ENCODE peak calls at places on chromosomes 2 and 18, in eight cellular contexts. P is NCI-H1417; M is KBM-7; D is stimulated activated CD4-positive, alpha-beta T cell treated with anti-CD3 and anti-CD28 coated beads, Interleukin-12 subunit alpha, Interleukin-12 subunit beta, amount 100 ng/mL, for 4 hours; R is NCI-H2029 treated with DMSO at 0.1 percent for 48 hours; V is fibroblast of the conjunctiva; U is NCI-H1105; F is EL. S is an unnamed sample.

GRCh38 chr2:102780467-102780866 is 18.6 kb downstream of the TMEM182 start:
- DNase-seq in P (no peak), U (no peak), D (no peak), F (no peak), R (no peak), V (no peak), M (no peak), S (no peak)

GRCh38 chr2:191959209-191959608 is 112.3 kb upstream of the CAVIN2 start:
- DNase-seq in R (peak), P (peak), M (no peak), D (no peak), V (no peak), F (no peak), U (peak), S (no peak)

GRCh38 chr2:22281033-22281432 is 1103.9 kb upstream of the KLHL29 start:
- DNase-seq in M (no peak), R (no peak), P (no peak), V (peak), F (peak), U (peak), D (no peak), S (no peak)

GRCh38 chr2:240156435-240157146 is 16.1 kb upstream of the OTOS start:
- DNase-seq in M (no peak), P (no peak), V (no peak), D (no peak), F (no peak), R (no peak), U (no peak), S (no peak)

GRCh38 chr2:2507471-2507997 is 176.5 kb upstream of the MYT1L start:
- DNase-seq in M (no peak), F (no peak), U (no peak), D (no peak), V (no peak), P (no peak), R (no peak), S (no peak)

GRCh38 chr2:55620123-55620779 is 2.8 kb upstream of the PPP4R3B start:
- DNase-seq in D (no peak), P (no peak), V (no peak), M (peak), F (peak), R (no peak), U (no peak), S (no peak)

GRCh38 chr18:6059551-6059950 is 164.2 kb upstream of the TMEM200C start:
- DNase-seq in D (no peak), M (no peak), F (no peak), R (no peak), U (no peak), P (peak), V (no peak), S (no peak)

GRCh38 chr18:26827581-26827980 is 37.9 kb downstream of the AQP4 start:
- DNase-seq in F (no peak), M (no peak), D (no peak), P (no peak), U (no peak), V (no peak), R (no peak), S (no peak)

GRCh38 chr2:86788172-86788571 is 2.5 kb downstream of the CD8A start:
- DNase-seq in P (no peak), D (no peak), V (no peak), R (no peak), F (no peak), M (no peak), U (peak), S (peak)

GRCh38 chr2:42848726-42849290 is 56.4 kb upstream of the HAAO start:
- DNase-seq in V (no peak), P (no peak), R (no peak), D (no peak), F (no peak), M (no peak), U (no peak), S (no peak)

GRCh38 chr2:132416080-132416911 is at the start of gene GPR39:
- DNase-seq in M (no peak), F (peak), R (peak), P (peak), U (peak), D (no peak), V (peak), S (no peak)

GRCh38 chr2:182553483-182553882 is 126.6 kb upstream of the PDE1A start:
- DNase-seq in U (no peak), D (no peak), F (no peak), R (no peak), P (no peak), M (no peak), V (no peak), S (no peak)

GRCh38 chr18:21109936-21110666 is 1.5 kb downstream of the ROCK1 start:
- DNase-seq in V (no peak), U (no peak), F (peak), R (no peak), P (no peak), D (no peak), M (no peak), S (no peak)

GRCh38 chr2:217379807-217380206 is 519.9 kb upstream of the TNP1 start:
- DNase-seq in R (no peak), F (no peak), D (no peak), V (no peak), P (no peak), U (no peak), M (no peak), S (no peak)

GRCh38 chr2:183078163-183078466 is 432 bp upstream of the DUSP19 start:
- DNase-seq in M (no peak), F (no peak), P (no peak), U (peak), D (peak), V (peak), R (no peak), S (no peak)

GRCh38 chr2:169146220-169146619 is 76.9 kb downstream of the DHRS9 start:
- DNase-seq in P (no peak), F (no peak), R (no peak), D (no peak), M (no peak), V (no peak), U (no peak), S (no peak)

GRCh38 chr2:232871835-232872736 is 2.0 kb downstream of the SNORC start:
- DNase-seq in P (no peak), R (no peak), M (no peak), V (no peak), F (no peak), D (no peak), U (no peak), S (no peak)

GRCh38 chr18:28114472-28114871 is 62.5 kb downstream of the CDH2 start:
- DNase-seq in F (peak), V (no peak), R (no peak), M (no peak), U (no peak), D (no peak), P (no peak), S (no peak)

GRCh38 chr2:127644661-127645394 is 1.1 kb upstream of the GPR17 start:
- DNase-seq in D (no peak), U (no peak), M (no peak), V (no peak), P (no peak), F (no peak), R (no peak), S (no peak)

GRCh38 chr2:12555012-12555645 is 161.6 kb upstream of the TRIB2 start:
- DNase-seq in R (no peak), F (peak), M (no peak), D (peak), V (no peak), U (no peak), P (no peak), S (no peak)

GRCh38 chr18:24992491-24992890 is 359.5 kb downstream of the ZNF521 start:
- DNase-seq in F (no peak), U (no peak), M (no peak), D (no peak), V (no peak), R (no peak), P (no peak), S (no peak)

GRCh38 chr2:134718095-134718955 is 475 bp downstream of the TMEM163 start:
- DNase-seq in R (no peak), F (peak), U (no peak), M (peak), V (no peak), P (peak), D (no peak), S (no peak)

GRCh38 chr2:212921061-212921460 is 230.4 kb downstream of the IKZF2 start:
- DNase-seq in F (no peak), P (no peak), D (no peak), R (no peak), U (no peak), V (no peak), M (no peak), S (no peak)

GRCh38 chr18:37019157-37019571 is 190.2 kb downstream of the KIAA1328 start:
- DNase-seq in R (peak), V (no peak), P (peak), F (peak), D (no peak), U (peak), M (no peak), S (peak)

GRCh38 chr2:60553992-60554648 is 666 bp upstream of the BCL11A start:
- DNase-seq in M (peak), R (peak), F (no peak), U (no peak), P (peak), D (no peak), V (no peak), S (no peak)

GRCh38 chr2:42196403-42197267 is 27.5 kb downstream of the EML4 start:
- DNase-seq in V (no peak), U (no peak), D (peak), M (peak), R (peak), P (no peak), F (peak), S (no peak)

GRCh38 chr2:95385570-95385984 is 16.9 kb upstream of the FAHD2A start:
- DNase-seq in D (no peak), R (no peak), M (no peak), F (no peak), P (no peak), U (no peak), V (no peak), S (no peak)

GRCh38 chr18:32040936-32041335 is 22.3 kb downstream of the RNF125 start:
- DNase-seq in V (no peak), P (no peak), D (no peak), R (no peak), M (peak), U (no peak), F (no peak), S (no peak)

GRCh38 chr18:78423776-78424175 is 555.8 kb upstream of the SALL3 start:
- DNase-seq in D (no peak), V (no peak), U (no peak), F (no peak), P (peak), R (no peak), M (no peak), S (no peak)

GRCh38 chr2:46700435-46700834 is 215.2 kb downstream of the MCFD2 start:
- DNase-seq in D (no peak), F (no peak), R (no peak), U (no peak), V (no peak), P (no peak), M (no peak), S (no peak)

S was measured in LNCaP clone FGC.